ENCODE peak calls at places on chromosomes 3 and 15, in six cellular contexts. I, W, C, Y, A and S are unnamed samples.

GRCh38 chr3:46205286-46205960 is 2.7 kb downstream of the CCR1 start:
- DNase-seq in I (no peak), W (no peak), C (no peak), Y (no peak), A (no peak), S (no peak)

GRCh38 chr3:2097641-2098191 is 950 bp upstream of the CNTN4 start:
- DNase-seq in I (no peak), W (no peak), C (no peak), Y (no peak), A (no peak), S (no peak)

GRCh38 chr3:71413572-71413971 is 170.0 kb downstream of the FOXP1 start:
- DNase-seq in I (no peak), W (no peak), C (no peak), Y (no peak), A (no peak), S (no peak)

GRCh38 chr15:26098801-26099200 is 235.7 kb upstream of the ATP10A start:
- DNase-seq in I (no peak), W (no peak), C (no peak), Y (no peak), A (no peak), S (no peak)

GRCh38 chr3:55484191-55484644 is 2.9 kb downstream of the WNT5A start:
- DNase-seq in I (no peak), W (no peak), C (no peak), Y (no peak), A (no peak), S (no peak)

GRCh38 chr3:65004316-65004715 is 316.5 kb upstream of the ADAMTS9 start:
- DNase-seq in I (no peak), W (no peak), C (no peak), Y (no peak), A (no peak), S (no peak)

GRCh38 chr3:39385456-39386098 is 2.4 kb downstream of the SLC25A38 start:
- DNase-seq in I (no peak), W (no peak), C (no peak), Y (no peak), A (no peak), S (no peak)

GRCh38 chr3:117567903-117568302 is 858.3 kb downstream of the TUSC7 start:
- DNase-seq in I (no peak), W (no peak), C (no peak), Y (no peak), A (no peak), S (no peak)

GRCh38 chr3:4478226-4478625 is 11.2 kb upstream of the SUMF1 start:
- DNase-seq in I (no peak), W (no peak), C (peak), Y (no peak), A (no peak), S (no peak)

GRCh38 chr3:121592856-121593702 is at the start of gene FBXO40:
- DNase-seq in I (no peak), W (no peak), C (no peak), Y (no peak), A (peak), S (no peak)

GRCh38 chr3:71391361-71391760 is 192.2 kb downstream of the FOXP1 start:
- DNase-seq in I (no peak), W (no peak), C (no peak), Y (no peak), A (no peak), S (no peak)

GRCh38 chr15:48373855-48374421 is 42.7 kb downstream of the DUT start:
- DNase-seq in I (no peak), W (peak), C (peak), Y (no peak), A (no peak), S (no peak)

DNA sequence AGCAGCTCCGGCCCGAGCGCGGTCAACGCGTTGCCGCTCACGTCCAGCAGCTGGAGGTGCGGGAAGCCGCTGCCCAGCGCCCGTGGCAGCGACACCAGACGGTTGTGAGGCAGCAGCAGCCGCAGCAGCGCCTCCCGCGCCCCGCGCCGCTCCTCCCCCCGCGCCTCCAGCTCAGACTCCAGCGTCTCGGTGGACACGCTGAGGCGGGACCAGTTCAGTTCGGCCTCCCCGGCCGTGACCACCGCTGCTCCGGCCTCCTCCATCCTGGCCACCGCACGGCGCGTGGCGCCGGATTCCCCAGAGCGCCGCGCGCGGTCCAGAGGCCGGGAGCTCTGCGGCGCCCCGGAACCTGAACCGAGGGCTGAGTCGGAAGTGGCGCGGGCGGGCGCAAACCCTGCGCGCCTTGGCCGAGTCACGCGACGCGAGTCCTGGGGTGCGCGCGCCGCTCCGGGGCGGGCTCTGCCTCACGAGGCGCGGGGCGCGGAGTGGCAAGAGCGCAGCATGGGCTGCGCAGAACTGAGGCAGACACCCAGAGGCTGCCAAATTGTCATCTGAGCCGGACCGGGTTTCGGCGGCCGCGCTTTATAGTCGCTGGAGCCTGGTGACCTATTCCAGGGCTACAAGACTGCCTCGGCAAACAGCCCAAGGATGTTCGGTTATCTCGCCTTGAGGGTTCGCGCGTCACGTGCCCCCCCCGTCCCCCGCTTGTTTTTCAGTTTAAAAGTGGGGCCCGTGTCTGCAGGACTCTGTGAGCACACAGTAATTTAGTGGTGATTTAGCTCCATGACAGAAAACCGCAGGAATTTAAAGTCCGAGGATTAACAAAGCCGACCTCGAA is at the start of gene LRRC58:
- DNase-seq in I (peak), W (peak), C (peak), Y (peak), A (peak), S (peak)
- TF ChIP-seq CTCF in I (no peak), W (no peak), C (peak), Y (peak), A (no peak), S (no peak)

DNA sequence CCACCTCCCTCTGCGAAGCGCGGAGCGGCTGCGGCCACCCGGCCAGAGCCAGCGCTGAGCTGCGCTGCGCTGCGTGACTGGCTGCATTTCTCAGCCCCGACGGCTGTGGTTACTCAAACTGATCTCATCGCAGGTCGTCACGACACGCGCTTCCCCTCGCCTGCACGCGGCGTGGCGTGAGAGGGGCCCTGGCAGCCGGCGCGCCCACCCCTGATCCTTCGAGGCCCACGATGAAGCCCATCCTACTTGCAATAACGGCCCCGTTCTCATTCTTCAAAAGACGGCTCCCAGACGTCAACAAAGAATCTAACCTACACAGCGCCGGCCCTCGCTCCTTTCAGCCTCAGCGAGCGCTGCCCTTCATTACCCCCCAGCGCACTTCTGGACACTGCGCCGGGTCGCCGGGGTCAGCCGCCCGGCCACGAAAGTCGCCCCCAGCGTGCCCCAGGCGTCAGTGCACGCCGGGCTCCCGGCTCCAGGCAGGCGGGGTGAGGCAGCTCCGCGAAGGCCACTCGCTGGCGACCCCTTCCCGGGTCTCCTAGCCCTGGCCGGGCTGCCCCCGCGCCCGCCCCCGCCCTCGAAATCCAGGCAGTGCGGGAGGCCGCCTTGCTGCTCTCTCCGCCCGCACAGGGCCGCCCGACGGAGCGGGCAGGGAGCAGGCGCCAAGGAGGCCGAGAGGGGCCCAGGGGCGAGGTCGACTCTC is 9.9 kb upstream of the LEKR1 start:
- DNase-seq in I (peak), W (no peak), C (peak), Y (no peak), A (peak), S (peak)
- TF ChIP-seq CTCF in I (no peak), W (no peak), C (no peak), Y (no peak), A (no peak), S (no peak)

GRCh38 chr3:56547486-56547885 is 9.5 kb upstream of the CCDC66 start:
- DNase-seq in I (no peak), W (no peak), C (peak), Y (no peak), A (no peak), S (no peak)
- TF ChIP-seq CTCF in I (no peak), W (peak), C (no peak), Y (no peak), A (no peak), S (no peak)

DNA sequence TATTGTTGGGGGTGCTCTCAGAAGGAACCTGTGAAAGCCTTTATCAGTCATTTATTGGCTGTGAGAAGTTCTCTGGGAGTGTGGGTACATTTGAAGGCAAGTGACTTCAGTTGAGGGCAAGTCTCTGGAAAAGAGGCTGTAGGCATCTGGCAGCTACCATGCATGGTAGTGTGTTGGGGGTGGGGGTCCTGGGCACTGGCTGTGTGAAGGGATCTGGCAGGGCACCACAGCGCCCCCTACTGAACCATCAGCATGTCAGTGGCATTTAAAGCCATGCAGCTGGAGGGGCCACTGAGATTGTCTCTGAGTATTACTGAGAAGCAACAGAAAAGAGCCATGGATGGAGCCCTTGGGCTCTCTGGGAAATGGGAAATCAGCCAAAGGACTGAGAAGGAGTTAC is 30.6 kb downstream of the CRTAP start:
- DNase-seq in I (no peak), W (no peak), C (no peak), Y (no peak), A (no peak), S (no peak)
- TF ChIP-seq CTCF in I (peak), W (peak), C (peak), Y (peak), A (no peak), S (no peak)

GRCh38 chr15:59138243-59138642 is 33.3 kb downstream of the CCNB2 start:
- DNase-seq in I (peak), W (no peak), C (peak), Y (no peak), A (no peak), S (peak)
- TF ChIP-seq CTCF in I (peak), W (peak), C (peak), Y (peak), A (peak), S (no peak)

DNA sequence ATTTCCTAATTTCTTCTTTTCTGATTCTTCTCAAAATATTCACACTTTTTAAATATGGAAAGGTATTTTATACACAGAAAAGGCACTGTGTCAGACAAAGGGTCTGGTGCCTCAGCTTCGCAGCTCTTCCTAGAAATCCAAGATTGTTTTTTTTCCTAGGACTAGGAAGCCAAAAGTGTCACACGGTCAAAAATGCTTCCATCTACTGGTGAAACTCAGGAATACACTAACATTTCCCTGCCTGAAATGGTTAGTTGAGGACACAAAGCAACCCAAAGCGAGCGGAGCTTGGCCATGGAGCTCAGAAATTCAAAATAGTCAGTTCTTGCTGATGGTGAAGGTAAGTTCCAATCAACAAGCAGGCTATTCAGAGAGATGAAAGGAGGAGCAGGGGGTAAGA is 426.5 kb upstream of the RASGRP1 start:
- DNase-seq in I (no peak), W (peak), C (peak), Y (no peak), A (no peak), S (no peak)
- TF ChIP-seq CTCF in I (no peak), W (peak), C (peak), Y (peak), A (no peak), S (no peak)

GRCh38 chr3:119580148-119580760 is 962 bp downstream of the ADPRH start:
- DNase-seq in I (peak), W (no peak), C (no peak), Y (no peak), A (peak), S (peak)
- TF ChIP-seq CTCF in I (no peak), W (no peak), C (no peak), Y (no peak), A (no peak), S (no peak)

DNA sequence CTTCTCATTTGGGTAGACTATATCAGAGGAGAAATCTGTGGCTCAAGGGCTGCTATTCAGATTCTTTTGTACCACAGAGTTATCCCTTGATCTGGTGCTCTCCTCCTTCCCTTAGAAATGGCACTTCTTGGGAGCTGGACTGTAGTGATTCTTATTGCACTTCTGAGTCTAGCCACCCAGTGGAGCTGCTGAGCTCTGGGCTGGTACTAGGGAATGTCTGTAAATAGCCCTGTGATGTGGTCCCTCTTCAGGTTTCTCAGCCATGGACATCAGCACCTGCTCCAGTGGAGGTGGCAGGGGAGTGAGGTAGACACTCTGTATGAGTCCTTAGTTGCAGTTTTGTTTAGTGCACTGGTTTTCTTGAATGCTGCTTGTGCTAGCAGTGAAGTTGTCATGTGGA is 1292.6 kb downstream of the SI start:
- DNase-seq in I (no peak), W (no peak), C (no peak), Y (no peak), A (no peak), S (no peak)
- TF ChIP-seq CTCF in I (no peak), W (no peak), C (no peak), Y (no peak), A (no peak), S (no peak)